ENCODE peak calls at places on chromosomes 5 and 9, in five cellular contexts. H is iPS-NIHi11, E is fibroblast of pulmonary artery, M is GM12878, U is T-helper 1 cell. F is an unnamed sample.

GRCh38 chr9:107276966-107277710 is 5.9 kb upstream of the RAD23B start:
- DNase-seq in M (no peak), U (no peak), E (peak), H (no peak), F (no peak)

GRCh38 chr9:91809581-91810285 is 140.3 kb downstream of the ROR2 start:
- DNase-seq in H (no peak), M (no peak), U (no peak), E (no peak), F (no peak)

GRCh38 chr5:3602713-3603502 is 7.3 kb downstream of the IRX1 start:
- DNase-seq in H (peak), M (no peak), U (no peak), E (peak), F (no peak)

GRCh38 chr9:21684831-21685362 is 117.5 kb upstream of the MTAP start:
- DNase-seq in U (peak), H (no peak), E (peak), M (no peak), F (peak)

GRCh38 chr5:157217289-157218024 is 36.8 kb downstream of the ITK start:
- DNase-seq in H (no peak), M (no peak), E (no peak), U (peak), F (no peak)

GRCh38 chr5:176697929-176698520 is 50.7 kb downstream of the TSPAN17 start:
- DNase-seq in M (no peak), H (peak), E (no peak), U (no peak), F (no peak)

GRCh38 chr9:71587576-71588362 is 180.5 kb downstream of the CEMIP2 start:
- DNase-seq in H (no peak), U (peak), E (no peak), M (no peak), F (no peak)

GRCh38 chr5:160133071-160133917 is 14.0 kb upstream of the PWWP2A start:
- DNase-seq in E (peak), H (peak), M (no peak), U (no peak), F (peak)

GRCh38 chr9:33185858-33186257 is 18.7 kb upstream of the B4GALT1 start:
- DNase-seq in E (no peak), H (no peak), M (no peak), U (no peak), F (no peak)

GRCh38 chr9:127397722-127398647 is 1.0 kb downstream of the SLC2A8 start:
- DNase-seq in E (peak), M (no peak), H (peak), U (peak), F (peak)

GRCh38 chr5:126014691-126015090 is 408.5 kb upstream of the GRAMD2B start:
- DNase-seq in H (no peak), E (no peak), M (no peak), U (no peak), F (no peak)

F was measured in endothelial cell of umbilical vein.